ENCODE peak calls at places on chromosomes 5 and 9, in seven cellular contexts. One of them, this sample, is unnamed.

GRCh38 chr5:133274597-133274935 is 222.8 kb downstream of the HSPA4 start:
- DNase-seq in NCI-H69: peak
- DNase-seq in brain microvascular endothelial cell: no peak
- DNase-seq in EL: no peak
- DNase-seq in left cardiac atrium: no peak
- DNase-seq in M059J: no peak
- DNase-seq in activated CD8-positive, alpha-beta memory T cell treated with anti-CD3 and anti-CD28 coated beads, Interleukin-2, amount 10 ng/mL, durations not matched to agents 7 days and 5 days: no peak
- DNase-seq in this sample: no peak

GRCh38 chr9:132990781-132991180 is 12.3 kb downstream of the GFI1B start:
- DNase-seq in NCI-H69: no peak
- DNase-seq in brain microvascular endothelial cell: no peak
- DNase-seq in EL: no peak
- DNase-seq in left cardiac atrium: no peak
- DNase-seq in M059J: no peak
- DNase-seq in activated CD8-positive, alpha-beta memory T cell treated with anti-CD3 and anti-CD28 coated beads, Interleukin-2, amount 10 ng/mL, durations not matched to agents 7 days and 5 days: no peak
- DNase-seq in this sample: no peak

GRCh38 chr9:109289931-109290330 is 30.9 kb downstream of the EPB41L4B start:
- DNase-seq in NCI-H69: no peak
- DNase-seq in brain microvascular endothelial cell: no peak
- DNase-seq in EL: no peak
- DNase-seq in left cardiac atrium: no peak
- DNase-seq in M059J: no peak
- DNase-seq in activated CD8-positive, alpha-beta memory T cell treated with anti-CD3 and anti-CD28 coated beads, Interleukin-2, amount 10 ng/mL, durations not matched to agents 7 days and 5 days: no peak
- DNase-seq in this sample: no peak

GRCh38 chr9:121636411-121636865 is 15.0 kb upstream of the DAB2IP start:
- DNase-seq in NCI-H69: peak
- DNase-seq in brain microvascular endothelial cell: no peak
- DNase-seq in EL: no peak
- DNase-seq in left cardiac atrium: no peak
- DNase-seq in M059J: peak
- DNase-seq in activated CD8-positive, alpha-beta memory T cell treated with anti-CD3 and anti-CD28 coated beads, Interleukin-2, amount 10 ng/mL, durations not matched to agents 7 days and 5 days: no peak
- DNase-seq in this sample: peak

GRCh38 chr5:143657814-143658395 is 154.1 kb upstream of the HMHB1 start:
- DNase-seq in NCI-H69: peak
- DNase-seq in brain microvascular endothelial cell: no peak
- DNase-seq in EL: no peak
- DNase-seq in left cardiac atrium: no peak
- DNase-seq in M059J: no peak
- DNase-seq in activated CD8-positive, alpha-beta memory T cell treated with anti-CD3 and anti-CD28 coated beads, Interleukin-2, amount 10 ng/mL, durations not matched to agents 7 days and 5 days: no peak
- DNase-seq in this sample: peak

GRCh38 chr5:132065951-132066701 is 5.7 kb downstream of the IL3 start:
- DNase-seq in NCI-H69: no peak
- DNase-seq in brain microvascular endothelial cell: no peak
- DNase-seq in EL: no peak
- DNase-seq in left cardiac atrium: no peak
- DNase-seq in M059J: no peak
- DNase-seq in activated CD8-positive, alpha-beta memory T cell treated with anti-CD3 and anti-CD28 coated beads, Interleukin-2, amount 10 ng/mL, durations not matched to agents 7 days and 5 days: no peak
- DNase-seq in this sample: no peak

GRCh38 chr5:72508241-72509170 is 1.3 kb upstream of the ZNF366 start:
- DNase-seq in NCI-H69: no peak
- DNase-seq in brain microvascular endothelial cell: no peak
- DNase-seq in EL: no peak
- DNase-seq in left cardiac atrium: no peak
- DNase-seq in M059J: no peak
- DNase-seq in activated CD8-positive, alpha-beta memory T cell treated with anti-CD3 and anti-CD28 coated beads, Interleukin-2, amount 10 ng/mL, durations not matched to agents 7 days and 5 days: no peak
- DNase-seq in this sample: no peak

GRCh38 chr5:69032009-69032408 is 61.8 kb upstream of the SLC30A5 start:
- DNase-seq in NCI-H69: peak
- DNase-seq in brain microvascular endothelial cell: no peak
- DNase-seq in EL: no peak
- DNase-seq in left cardiac atrium: no peak
- DNase-seq in M059J: no peak
- DNase-seq in activated CD8-positive, alpha-beta memory T cell treated with anti-CD3 and anti-CD28 coated beads, Interleukin-2, amount 10 ng/mL, durations not matched to agents 7 days and 5 days: no peak
- DNase-seq in this sample: no peak

GRCh38 chr5:15383469-15383868 is 116.5 kb upstream of the FBXL7 start:
- DNase-seq in NCI-H69: peak
- DNase-seq in brain microvascular endothelial cell: peak
- DNase-seq in EL: peak
- DNase-seq in left cardiac atrium: no peak
- DNase-seq in M059J: peak
- DNase-seq in activated CD8-positive, alpha-beta memory T cell treated with anti-CD3 and anti-CD28 coated beads, Interleukin-2, amount 10 ng/mL, durations not matched to agents 7 days and 5 days: no peak
- DNase-seq in this sample: peak

This sample was measured in fibroblast of lung.